ENCODE peak calls at places on chromosome 11, in eight cellular contexts. Q is mucosa of descending colon, S is ELR, I is head of caudate nucleus, O is WTC11, A is NCI-H345, T is occipital lobe, H is globus pallidus. P is an unnamed sample.

GRCh38 chr11:134956461-134957209 is 544.6 kb upstream of the B3GAT1 start:
- DNase-seq in H (no peak), Q (no peak), I (no peak), S (no peak), O (no peak), T (no peak), A (no peak), P (no peak)

GRCh38 chr11:46345131-46345597 is 2.1 kb upstream of the DGKZ start:
- DNase-seq in T (no peak), S (no peak), H (peak), A (peak), Q (peak), I (no peak), O (peak), P (no peak)

GRCh38 chr11:66073669-66074068 is 3.6 kb downstream of the PACS1 start:
- DNase-seq in T (no peak), Q (no peak), O (no peak), S (no peak), A (no peak), I (no peak), H (no peak), P (no peak)

GRCh38 chr11:125553357-125553756 is 15.9 kb upstream of the EI24 start:
- DNase-seq in O (no peak), S (no peak), H (no peak), Q (no peak), T (no peak), A (no peak), I (no peak), P (no peak)

GRCh38 chr11:86064236-86064803 is 4.6 kb downstream of the PICALM start:
- DNase-seq in S (peak), I (no peak), Q (no peak), T (no peak), A (no peak), H (no peak), O (no peak), P (no peak)

GRCh38 chr11:120869516-120870011 is 154.3 kb upstream of the TBCEL start:
- DNase-seq in T (no peak), O (no peak), H (no peak), Q (no peak), S (no peak), I (no peak), A (no peak), P (no peak)

GRCh38 chr11:118295834-118296454 is 8.6 kb upstream of the CD3E start:
- DNase-seq in T (no peak), O (no peak), H (no peak), I (no peak), A (no peak), Q (no peak), S (peak), P (no peak)

GRCh38 chr11:82056450-82056849 is 677.2 kb downstream of the FAM181B start:
- DNase-seq in S (no peak), H (no peak), O (no peak), A (no peak), Q (no peak), I (no peak), T (no peak), P (no peak)

GRCh38 chr11:1879941-1880720 is 11.6 kb downstream of the PRR33 start:
- DNase-seq in H (no peak), S (no peak), A (no peak), O (no peak), I (no peak), T (no peak), Q (peak), P (no peak)

GRCh38 chr11:44987506-44987905 is 36.8 kb upstream of the TP53I11 start:
- DNase-seq in I (no peak), A (no peak), O (no peak), H (no peak), T (no peak), Q (no peak), S (no peak), P (no peak)

GRCh38 chr11:43359432-43359818 is 705 bp downstream of the TTC17 start:
- DNase-seq in S (peak), T (no peak), Q (no peak), O (peak), I (no peak), H (peak), A (no peak), P (peak)

GRCh38 chr11:57288771-57289579 is 35.8 kb downstream of the TNKS1BP1 start:
- DNase-seq in Q (peak), H (no peak), A (peak), O (no peak), S (peak), I (no peak), T (no peak), P (no peak)

GRCh38 chr11:72326151-72326842 is 82.3 kb upstream of the PHOX2A start:
- DNase-seq in I (no peak), Q (no peak), O (no peak), A (no peak), S (peak), T (no peak), H (no peak), P (no peak)

GRCh38 chr11:41040474-41040873 is 419.0 kb downstream of the LRRC4C start:
- DNase-seq in O (no peak), H (no peak), A (no peak), Q (no peak), S (no peak), I (no peak), T (no peak), P (no peak)

GRCh38 chr11:18315893-18316292 is 6.0 kb downstream of the HPS5 start:
- DNase-seq in T (no peak), Q (no peak), H (no peak), O (no peak), I (no peak), A (no peak), S (no peak), P (no peak)

GRCh38 chr11:9906043-9906791 is 242.3 kb downstream of the SWAP70 start:
- DNase-seq in O (no peak), A (no peak), T (no peak), S (peak), Q (no peak), H (no peak), I (no peak), P (no peak)

GRCh38 chr11:6607190-6607635 is 3.6 kb downstream of the ILK start:
- DNase-seq in I (no peak), A (no peak), Q (no peak), H (no peak), S (no peak), T (no peak), O (no peak), P (no peak)

GRCh38 chr11:11444027-11444799 is 91.2 kb upstream of the CSNK2A3 start:
- DNase-seq in S (no peak), O (no peak), I (no peak), H (no peak), Q (no peak), T (no peak), A (no peak), P (peak)

GRCh38 chr11:73204711-73205121 is 13.4 kb upstream of the P2RY2 start:
- DNase-seq in Q (peak), H (peak), I (peak), T (no peak), O (peak), A (no peak), S (no peak), P (no peak)

GRCh38 chr11:128587415-128587814 is at the start of gene ETS1:
- DNase-seq in I (no peak), H (no peak), O (no peak), S (peak), A (no peak), Q (no peak), T (no peak), P (no peak)

GRCh38 chr11:104339383-104339831 is 175.5 kb upstream of the PDGFD start:
- DNase-seq in Q (no peak), T (no peak), O (no peak), A (no peak), S (no peak), H (no peak), I (no peak), P (no peak)

GRCh38 chr11:68313574-68314202 is 1.3 kb downstream of the LRP5 start:
- DNase-seq in Q (peak), T (no peak), O (no peak), A (no peak), H (no peak), I (no peak), S (peak), P (no peak)

GRCh38 chr11:46330154-46330886 is 16.9 kb upstream of the DGKZ start:
- DNase-seq in Q (no peak), I (no peak), H (no peak), O (no peak), A (peak), T (no peak), S (no peak), P (no peak)

GRCh38 chr11:127943152-127943551 is 644.2 kb downstream of the ETS1 start:
- DNase-seq in S (no peak), H (no peak), A (no peak), I (no peak), T (no peak), Q (no peak), O (no peak), P (no peak)

GRCh38 chr11:18721576-18722292 is 4.3 kb downstream of the IGSF22 start:
- DNase-seq in T (no peak), S (peak), O (peak), A (peak), Q (no peak), I (peak), H (no peak), P (no peak)